ENCODE peak calls at places on chromosomes 3 and 15, in five cellular contexts. K is PC-9; Y is upper lobe of right lung; B is CD4-positive, alpha-beta memory T cell; C is gastrocnemius medialis. D is an unnamed sample. For H3K4me1 and H3K27me3, the result is how much of the 10 kb centered on the place peaks cover.

GRCh38 chr15:32898991-32899613 is 181.3 kb downstream of the GREM1 start:
- DNase-seq in C (no peak), Y (no peak), B (no peak), K (no peak), D (no peak)

GRCh38 chr15:52183562-52184173 is 7.5 kb downstream of the GNB5 start:
- DNase-seq in K (peak), C (no peak), B (no peak), Y (no peak), D (peak)

GRCh38 chr3:51966486-51966885 is 768 bp downstream of the PCBP4 start:
- DNase-seq in K (no peak), B (no peak), C (no peak), Y (no peak), D (no peak)

GRCh38 chr15:23038741-23039150 is 623 bp downstream of the TUBGCP5 start:
- DNase-seq in B (no peak), K (no peak), Y (no peak), C (no peak), D (peak)

GRCh38 chr3:194976049-194976451 is 290.4 kb downstream of the FAM43A start:
- DNase-seq in C (no peak), Y (peak), B (no peak), K (no peak), D (no peak)

GRCh38 chr3:81214626-81215025 is 546.8 kb downstream of the GBE1 start:
- DNase-seq in Y (no peak), K (no peak), B (no peak), C (no peak), D (no peak)

GRCh38 chr3:117131259-117131658 is 421.7 kb downstream of the TUSC7 start:
- DNase-seq in B (no peak), C (peak), Y (peak), K (no peak), D (no peak)

GRCh38 chr3:141275032-141275422 is 43.4 kb downstream of the PXYLP1 start:
- DNase-seq in B (no peak), C (no peak), Y (no peak), K (peak), D (no peak)

GRCh38 chr3:66037330-66037985 is 1.3 kb downstream of the MAGI1 start:
- DNase-seq in B (no peak), K (peak), C (peak), Y (peak), D (peak)

GRCh38 chr3:34005886-34006285 is 207.5 kb downstream of the PDCD6IP start:
- DNase-seq in K (no peak), Y (no peak), C (no peak), B (no peak), D (no peak)

GRCh38 chr3:189588061-189588817 is 43.0 kb upstream of the TP63 start:
- DNase-seq in C (no peak), B (no peak), Y (no peak), K (no peak), D (no peak)

GRCh38 chr3:103295974-103296570 is 861.3 kb downstream of the ZPLD1 start:
- DNase-seq in B (no peak), Y (no peak), C (no peak), K (no peak), D (no peak)

GRCh38 chr3:9791790-9792404 is 376 bp downstream of the TADA3 start:
- DNase-seq in K (no peak), Y (no peak), B (no peak), C (no peak), D (no peak)

GRCh38 chr3:102069211-102069662 is 219.9 kb downstream of the NFKBIZ start:
- DNase-seq in C (no peak), Y (no peak), B (no peak), K (no peak), D (no peak)

GRCh38 chr3:120417272-120417911 is 33.4 kb downstream of the FSTL1 start:
- DNase-seq in Y (peak), C (peak), B (peak), K (peak), D (peak)

GRCh38 chr3:31412832-31413231 is 119.9 kb upstream of the STT3B start:
- DNase-seq in C (no peak), K (no peak), B (no peak), Y (no peak), D (no peak)

GRCh38 chr15:67064607-67065530 is 533 bp upstream of the SMAD3 start:
- DNase-seq in Y (peak), C (peak), K (no peak), B (no peak), D (peak)

GRCh38 chr3:196197524-196197923 is 13.7 kb downstream of the ZDHHC19 start:
- DNase-seq in K (no peak), C (no peak), Y (no peak), B (no peak), D (no peak)

GRCh38 chr15:67900621-67901147 is 60.8 kb upstream of the RNU6-1 start:
- DNase-seq in Y (no peak), K (no peak), C (no peak), B (no peak), D (no peak)

GRCh38 chr3:113264249-113264648 is 52.9 kb downstream of the BOC start:
- DNase-seq in B (no peak), K (no peak), C (peak), Y (no peak), D (no peak)

GRCh38 chr3:125437631-125438435 is 62.7 kb upstream of the ZNF148 start:
- DNase-seq in B (peak), C (peak), Y (no peak), K (peak), D (peak)

GRCh38 chr3:167913218-167913902 is 177.8 kb downstream of the SERPINI1 start:
- DNase-seq in K (no peak), C (no peak), Y (no peak), B (no peak), D (no peak)

GRCh38 chr15:87604857-87605446 is 651.6 kb downstream of the NTRK3 start:
- DNase-seq in B (no peak), C (no peak), K (no peak), Y (no peak), D (peak)

GRCh38 chr3:110650752-110651151 is 420.9 kb upstream of the NECTIN3 start:
- DNase-seq in C (no peak), B (no peak), Y (no peak), K (no peak), D (no peak)

GRCh38 chr3:125186261-125186770 is 26.2 kb downstream of the SLC12A8 start:
- DNase-seq in B (no peak), C (no peak), Y (no peak), K (no peak), D (no peak)

GRCh38 chr15:83747050-83747717 is 93.3 kb downstream of the ADAMTSL3 start:
- DNase-seq in Y (no peak), B (no peak), C (peak), K (peak), D (peak)

GRCh38 chr3:192843742-192844350 is 73.8 kb downstream of the MB21D2 start:
- DNase-seq in B (no peak), K (no peak), C (no peak), Y (no peak), D (no peak)

GRCh38 chr3:178436773-178437172 is 99.5 kb upstream of the KCNMB2 start:
- DNase-seq in Y (no peak), C (no peak), B (no peak), K (no peak), D (no peak)

GRCh38 chr3:197750863-197751737 is 1.4 kb downstream of the FYTTD1 start:
- DNase-seq in K (peak), Y (peak), C (peak), B (peak), D (peak)

GRCh38 chr3:185820973-185821758 is 3.7 kb downstream of the IGF2BP2 start:
- DNase-seq in K (no peak), Y (no peak), B (no peak), C (no peak), D (no peak)

GRCh38 chr15:60903221-60903620 is 325.9 kb downstream of the RORA start:
- DNase-seq in C (no peak), K (no peak), B (no peak), Y (no peak), D (no peak)

GRCh38 chr3:31871939-31872507 is 109.0 kb downstream of the OSBPL10 start:
- DNase-seq in B (no peak), K (no peak), C (no peak), Y (no peak), D (no peak)

GRCh38 chr3:81289676-81290075 is 471.8 kb downstream of the GBE1 start:
- DNase-seq in Y (no peak), C (no peak), K (no peak), B (no peak), D (no peak)

GRCh38 chr15:58440181-58440910 is 8.6 kb downstream of the LIPC start:
- DNase-seq in C (peak), B (no peak), Y (no peak), K (peak), D (peak)

GRCh38 chr3:21294768-21295167 is 456.2 kb downstream of the ZNF385D start:
- DNase-seq in Y (no peak), C (no peak), B (no peak), K (no peak), D (no peak)
- H3K4me1 ChIP-seq in Y (under half), C (under half), B (under half), K (under half), D (under half)

GRCh38 chr3:128997486-128997885 is 3.6 kb upstream of the CFAP92 start:
- DNase-seq in B (no peak), K (no peak), Y (no peak), C (no peak), D (no peak)
- H3K27me3 ChIP-seq in B (under half), K (under half), Y (under half), C (under half), D (under half)

DNA sequence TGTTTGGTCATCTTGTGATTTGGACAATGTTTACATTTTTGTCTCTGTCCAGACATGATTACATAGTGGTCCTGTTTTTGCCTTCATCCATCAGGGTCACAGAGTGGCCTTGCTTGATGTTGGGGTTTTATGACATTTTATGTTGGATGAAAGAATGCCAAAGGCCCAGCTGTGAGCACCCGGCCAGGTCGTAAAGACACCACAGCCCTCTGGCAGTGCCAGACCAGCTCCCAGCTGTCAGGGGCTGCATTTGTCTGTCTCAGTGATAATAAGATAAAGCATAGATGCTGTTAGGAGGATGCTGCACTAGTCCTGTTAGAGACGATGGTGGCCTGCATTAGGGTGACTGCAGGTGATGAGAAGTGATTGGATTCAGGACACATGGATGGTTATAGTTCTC is 117.5 kb downstream of the FAM174B start:
- DNase-seq in C (no peak), Y (no peak), B (no peak), K (no peak), D (no peak)
- H3K4me3 ChIP-seq in C (no peak), Y (no peak), B (no peak), K (no peak), D (no peak)

GRCh38 chr3:53158700-53159414 is 2.2 kb upstream of the PRKCD start:
- DNase-seq in C (no peak), B (no peak), K (no peak), Y (no peak), D (no peak)
- H3K4me1 ChIP-seq in C (under half), B (under half), K (half or more), Y (under half), D (half or more)

GRCh38 chr3:128572013-128572412 is 78.6 kb downstream of the RPN1 start:
- DNase-seq in C (no peak), B (no peak), K (no peak), Y (no peak), D (no peak)

GRCh38 chr3:128572644-128573105 is 77.9 kb downstream of the RPN1 start:
- DNase-seq in B (peak), K (peak), C (no peak), Y (no peak), D (no peak)

GRCh38 chr3:128575777-128576176 is 74.8 kb downstream of the RPN1 start:
- DNase-seq in Y (no peak), K (no peak), B (no peak), C (no peak), D (no peak)

GRCh38 chr3:128573160-128573559 is 77.5 kb downstream of the RPN1 start:
- DNase-seq in Y (no peak), K (no peak), C (no peak), B (no peak), D (no peak)

GRCh38 chr3:128573707-128574162 is 76.9 kb downstream of the RPN1 start:
- DNase-seq in B (no peak), C (no peak), Y (no peak), K (no peak), D (no peak)
- H3K27me3 ChIP-seq in B (under half), C (under half), Y (under half), K (under half), D (under half)

GRCh38 chr15:39717134-39717533 is 65.5 kb downstream of the FSIP1 start:
- DNase-seq in Y (no peak), C (no peak), B (no peak), K (no peak), D (no peak)

GRCh38 chr15:39719109-39719508 is 63.5 kb downstream of the FSIP1 start:
- DNase-seq in C (no peak), B (no peak), K (no peak), Y (no peak), D (no peak)

GRCh38 chr15:39720081-39720480 is 62.6 kb downstream of the FSIP1 start:
- DNase-seq in B (no peak), Y (no peak), C (no peak), K (no peak), D (no peak)

GRCh38 chr15:39720721-39721611 is 61.7 kb downstream of the FSIP1 start:
- DNase-seq in K (peak), B (no peak), Y (no peak), C (no peak), D (no peak)

DNA sequence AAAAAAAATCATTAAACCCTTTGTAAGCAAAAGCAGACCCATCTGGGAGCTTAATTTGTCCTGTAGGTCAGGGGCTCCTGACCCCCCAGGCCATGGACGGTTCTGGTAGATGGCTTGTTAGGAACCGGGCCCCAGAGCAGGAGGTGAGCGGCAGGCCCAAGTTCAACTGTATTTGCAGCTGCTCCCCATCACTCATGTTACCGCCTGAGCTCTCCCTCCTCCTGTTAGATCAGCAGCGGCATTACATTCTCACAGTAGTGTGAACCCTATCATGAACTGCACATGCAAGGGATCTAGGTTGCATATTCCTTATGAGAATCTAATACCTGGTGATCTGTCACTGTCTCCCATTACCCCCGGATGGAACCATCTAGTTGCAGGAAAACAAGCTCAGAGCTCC is 60.7 kb downstream of the FSIP1 start:
- DNase-seq in K (no peak), Y (no peak), B (no peak), C (no peak), D (no peak)
- H3K4me3 ChIP-seq in K (no peak), Y (no peak), B (no peak), C (no peak), D (no peak)

D was measured in body of pancreas.